ENCODE peak calls at places on chromosomes 1 and 21, in seven cellular contexts. T, J, S, R, Y, A and G are unnamed samples.

GRCh38 chr1:83626603-83627002 is 372.3 kb downstream of the TTLL7 start:
- DNase-seq in A (no peak), Y (no peak), J (no peak), S (peak; percentile 24), T (peak; percentile 77), R (no peak), G (no peak)

GRCh38 chr21:14617836-14618235 is 71.7 kb upstream of the SAMSN1 start:
- DNase-seq in A (no peak), T (no peak), R (no peak), S (no peak), J (no peak), Y (no peak), G (no peak)

GRCh38 chr1:31633117-31633516 is 11.6 kb downstream of the PEF1 start:
- DNase-seq in T (peak; percentile 26), J (no peak), R (no peak), S (peak; percentile 52), Y (no peak), A (peak; percentile 27), G (peak; percentile 66)

GRCh38 chr1:101363891-101364318 is 127.1 kb downstream of the S1PR1 start:
- DNase-seq in A (no peak), Y (no peak), S (no peak), J (no peak), R (no peak), T (peak; percentile 51), G (no peak)

GRCh38 chr1:27400035-27400962 is 7.9 kb downstream of the GPR3 start:
- DNase-seq in J (no peak), A (no peak), S (no peak), Y (no peak), T (no peak), R (no peak), G (no peak)

GRCh38 chr1:1619917-1620361 is 4.6 kb downstream of the MIB2 start:
- DNase-seq in R (no peak), Y (no peak), A (no peak), S (no peak), J (no peak), T (no peak), G (no peak)

GRCh38 chr1:223815020-223815853 is 30.5 kb downstream of the TP53BP2 start:
- DNase-seq in T (no peak), Y (no peak), J (no peak), A (no peak), S (no peak), R (no peak), G (no peak)

GRCh38 chr1:203083463-203083921 is 2.3 kb downstream of the MYOG start:
- DNase-seq in A (no peak), T (no peak), Y (no peak), R (no peak), J (no peak), S (no peak), G (no peak)

GRCh38 chr1:13802782-13803545 is 103.0 kb downstream of the PRDM2 start:
- DNase-seq in J (no peak), R (no peak), Y (no peak), A (no peak), T (no peak), S (no peak), G (no peak)

GRCh38 chr1:15201221-15201620 is 45.8 kb upstream of the FHAD1 start:
- DNase-seq in A (no peak), T (no peak), Y (no peak), S (no peak), R (no peak), J (no peak), G (no peak)

GRCh38 chr1:86704972-86705632 is 726 bp downstream of the SH3GLB1 start:
- DNase-seq in R (peak; percentile 71), J (peak; percentile 44), T (peak; percentile 80), S (peak; percentile 62), Y (peak; percentile 57), A (peak; percentile 73), G (peak; percentile 54)

GRCh38 chr1:204123376-204123775 is 28.5 kb downstream of the ETNK2 start:
- DNase-seq in R (no peak), Y (no peak), S (no peak), A (no peak), T (peak; percentile 13), J (no peak), G (no peak)

GRCh38 chr1:31879981-31880608 is 58.1 kb downstream of the PTP4A2 start:
- DNase-seq in J (no peak), T (peak; percentile 48), S (no peak), R (no peak), Y (no peak), A (peak; percentile 13), G (no peak)

GRCh38 chr1:201649776-201650607 is 111.1 kb downstream of the NAV1 start:
- DNase-seq in S (peak; percentile 85), R (peak; percentile 86), A (peak; percentile 88), T (no peak), Y (peak; percentile 85), J (peak; percentile 81), G (peak; percentile 64)

GRCh38 chr1:9338354-9339250 is 45.9 kb downstream of the SPSB1 start:
- DNase-seq in T (no peak), A (peak; percentile 58), Y (no peak), R (peak; percentile 39), S (no peak), J (peak; percentile 67), G (no peak)

GRCh38 chr1:16242556-16243407 is 5.8 kb upstream of the CPLANE2 start:
- DNase-seq in S (no peak), A (no peak), Y (no peak), J (no peak), T (no peak), R (no peak), G (no peak)

GRCh38 chr1:209569445-209570207 is 13.9 kb upstream of the CAMK1G start:
- DNase-seq in R (peak; percentile 81), A (peak; percentile 93), Y (peak; percentile 73), J (peak; percentile 84), S (peak; percentile 95), T (peak; percentile 81), G (peak; percentile 84)
- TF ChIP-seq CTCF in R (peak; percentile 97), A (peak; percentile 93), Y (peak; percentile 77), J (peak; percentile 71), S (peak; percentile 96), T (peak; percentile 82), G (peak; percentile 87)

GRCh38 chr1:41503507-41504125 is 19.1 kb upstream of the EDN2 start:
- DNase-seq in T (no peak), R (no peak), J (no peak), S (no peak), Y (no peak), A (no peak), G (no peak)
- TF ChIP-seq CTCF in T (no peak), R (no peak), J (no peak), S (no peak), Y (no peak), A (peak; percentile 14), G (no peak)

GRCh38 chr1:48673725-48674124 is 103.0 kb downstream of the BEND5 start:
- DNase-seq in A (peak; percentile 30), Y (no peak), R (no peak), S (no peak), J (no peak), T (no peak), G (no peak)
- TF ChIP-seq CTCF in A (peak; percentile 19), Y (no peak), R (no peak), S (no peak), J (no peak), T (no peak), G (no peak)

GRCh38 chr1:145960468-145961108 is 2.8 kb upstream of the LIX1L start:
- DNase-seq in A (peak; percentile 85), S (no peak), Y (peak; percentile 80), T (peak; percentile 41), J (peak; percentile 91), R (peak; percentile 58), G (peak; percentile 63)

GRCh38 chr1:145958734-145959133 is 917 bp upstream of the LIX1L start:
- DNase-seq in A (no peak), R (no peak), T (no peak), Y (no peak), J (no peak), S (no peak), G (no peak)

GRCh38 chr1:145957443-145958319 is at the start of gene LIX1L:
- DNase-seq in T (peak; percentile 97), S (peak; percentile 100), J (peak; percentile 96), R (peak; percentile 98), A (peak; percentile 97), Y (peak; percentile 97), G (peak; percentile 97)

GRCh38 chr1:145959957-145960467 is 2.2 kb upstream of the LIX1L start:
- DNase-seq in Y (no peak), S (no peak), R (no peak), T (no peak), J (no peak), A (no peak), G (no peak)

DNA sequence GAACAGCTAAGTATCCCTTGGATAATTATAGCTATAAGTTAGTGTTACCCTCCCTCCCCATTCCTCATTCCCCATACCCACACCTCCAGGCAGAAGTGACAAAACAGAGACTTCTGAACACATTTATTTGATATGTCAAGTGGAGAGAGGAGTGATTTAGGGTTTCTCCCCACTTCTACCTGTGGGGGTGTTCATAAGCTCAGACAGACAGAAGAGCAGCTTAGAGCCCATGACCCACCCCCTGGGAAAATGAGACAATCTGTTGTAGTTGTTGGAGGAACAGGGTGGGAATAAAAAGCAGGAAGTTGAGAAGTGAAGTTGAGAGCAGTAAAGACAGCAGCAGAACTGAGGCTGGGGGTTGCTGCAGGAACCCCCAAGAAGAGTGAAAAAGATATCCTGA is 1.5 kb upstream of the LIX1L start:
- DNase-seq in S (no peak), J (no peak), R (no peak), Y (no peak), T (no peak), A (no peak), G (no peak)
- TF ChIP-seq CTCF in S (no peak), J (no peak), R (no peak), Y (no peak), T (no peak), A (no peak), G (no peak)

GRCh38 chr1:43705334-43705733 is 2.0 kb upstream of the ST3GAL3 start:
- DNase-seq in R (no peak), A (no peak), T (no peak), Y (no peak), J (no peak), S (no peak), G (no peak)

GRCh38 chr1:43703836-43704235 is 3.5 kb upstream of the ST3GAL3 start:
- DNase-seq in R (peak; percentile 17), A (no peak), S (no peak), Y (no peak), J (no peak), T (no peak), G (no peak)

GRCh38 chr1:43706598-43707190 is 642 bp upstream of the ST3GAL3 start:
- DNase-seq in A (peak; percentile 32), T (peak; percentile 48), R (peak; percentile 26), J (peak; percentile 23), S (peak; percentile 42), Y (no peak), G (peak; percentile 28)

GRCh38 chr1:43705982-43706597 is 1.2 kb upstream of the ST3GAL3 start:
- DNase-seq in A (peak; percentile 16), J (no peak), T (peak; percentile 32), R (no peak), S (peak; percentile 18), Y (no peak), G (no peak)

GRCh38 chr1:43704838-43705237 is 2.5 kb upstream of the ST3GAL3 start:
- DNase-seq in A (no peak), T (peak; percentile 18), Y (no peak), J (peak; percentile 38), S (peak; percentile 58), R (peak; percentile 43), G (no peak)
- TF ChIP-seq CTCF in A (no peak), T (peak; percentile 12), Y (no peak), J (no peak), S (no peak), R (peak; percentile 25), G (no peak)